ENCODE peak calls at places on chromosomes 4 and X, in four cellular contexts. I is endothelial cell; X is stimulated activated naive B cell treated with anti-CD40 and anti-IgM and Interleukin-4, amounts not matched to agents 10 μg/mL and 1 μg/mL and 100 μg/mL, for 72 hours; Z is C1 segment of cervical spinal cord. P is an unnamed sample.
A peak's percentile ranks its signal among the peaks of the same experiment; 100 is the strongest.

GRCh38 chr4:9893329-9894108 is 112.1 kb downstream of the DRD5 start:
- DNase-seq in X (no peak), Z (no peak), I (no peak), P (no peak)

GRCh38 chrX:20623448-20623847 is 356.7 kb upstream of the RPS6KA3 start:
- DNase-seq in Z (no peak), X (no peak), I (no peak), P (no peak)

GRCh38 chr4:2186133-2186864 is 55.6 kb downstream of the HAUS3 start:
- DNase-seq in X (no peak), Z (no peak), I (peak; percentile 17), P (no peak)

GRCh38 chrX:119622356-119623232 is 16.4 kb upstream of the NKRF start:
- DNase-seq in I (no peak), Z (no peak), X (no peak), P (peak; percentile 48)

GRCh38 chr4:121129606-121130346 is 34.3 kb downstream of the TNIP3 start:
- DNase-seq in X (no peak), I (no peak), Z (no peak), P (no peak)

GRCh38 chrX:49761481-49761880 is 65.7 kb upstream of the PAGE1 start:
- DNase-seq in I (peak; percentile 16), X (no peak), Z (no peak), P (peak; percentile 3)

GRCh38 chr4:174592985-174593335 is 70.7 kb upstream of the HPGD start:
- DNase-seq in X (no peak), I (no peak), Z (no peak), P (peak; percentile 58)

GRCh38 chrX:49934729-49935128 is 12.3 kb downstream of the CLCN5 start:
- DNase-seq in X (no peak), I (no peak), Z (no peak), P (no peak)

GRCh38 chrX:40469316-40469715 is 111.5 kb upstream of the ATP6AP2 start:
- DNase-seq in X (no peak), I (no peak), Z (no peak), P (no peak)